ENCODE peak calls at places on chromosomes 5 and 9, in eight cellular contexts. K, W, E, M, O, U, S and Q are unnamed samples.
A peak's percentile ranks its signal among the peaks of the same experiment; 100 is the strongest.

GRCh38 chr9:75138260-75139040 is 50.1 kb downstream of the OSTF1 start:
- DNase-seq in W (no peak), E (no peak), K (no peak), U (no peak), M (no peak), S (no peak), O (no peak), Q (no peak)

GRCh38 chr5:72187388-72188070 is 80.3 kb downstream of the MAP1B start:
- DNase-seq in S (peak; percentile 50), E (no peak), W (no peak), O (no peak), U (no peak), K (no peak), M (no peak), Q (no peak)

GRCh38 chr5:88251048-88251711 is 17.5 kb downstream of the TMEM161B start:
- DNase-seq in S (no peak), W (peak; percentile 12), E (no peak), U (no peak), O (no peak), K (no peak), M (peak; percentile 17), Q (no peak)

GRCh38 chr5:64693636-64694035 is 3.3 kb downstream of the SHISAL2B start:
- DNase-seq in K (no peak), M (no peak), O (no peak), W (no peak), U (no peak), S (no peak), E (no peak), Q (no peak)

GRCh38 chr9:31719262-31719661 is 665.2 kb upstream of the ACO1 start:
- DNase-seq in E (no peak), W (no peak), K (no peak), M (no peak), S (no peak), O (no peak), U (no peak), Q (no peak)

GRCh38 chr9:132531187-132531586 is 51.2 kb upstream of the BARHL1 start:
- DNase-seq in K (no peak), S (no peak), E (no peak), U (no peak), O (peak; percentile 54), M (no peak), W (no peak), Q (no peak)

GRCh38 chr5:59027145-59027907 is 444.5 kb downstream of the RAB3C start:
- DNase-seq in O (no peak), M (no peak), S (no peak), E (no peak), W (peak; percentile 30), U (no peak), K (no peak), Q (no peak)

GRCh38 chr5:98780390-98780789 is 6.9 kb downstream of the RGMB start:
- DNase-seq in W (no peak), M (no peak), U (peak; percentile 13), E (no peak), K (no peak), O (no peak), S (peak; percentile 54), Q (no peak)

GRCh38 chr5:64865662-64866061 is 96.9 kb downstream of the CWC27 start:
- DNase-seq in E (no peak), M (no peak), K (no peak), S (no peak), O (no peak), W (no peak), U (no peak), Q (no peak)

GRCh38 chr9:3018691-3019230 is 174.9 kb upstream of the PUM3 start:
- DNase-seq in E (no peak), W (no peak), K (no peak), M (no peak), U (no peak), S (no peak), O (no peak), Q (no peak)

GRCh38 chr9:111857555-111858211 is 38.9 kb upstream of the UGCG start:
- DNase-seq in W (no peak), S (peak; percentile 23), E (peak; percentile 41), M (no peak), O (no peak), K (no peak), U (peak; percentile 55), Q (no peak)

GRCh38 chr5:10559883-10560282 is 4.0 kb upstream of the ANKRD33B start:
- DNase-seq in W (no peak), S (no peak), U (no peak), K (no peak), M (no peak), O (no peak), E (no peak), Q (no peak)

GRCh38 chr9:112032009-112032408 is 135.4 kb downstream of the UGCG start:
- DNase-seq in E (no peak), U (no peak), O (no peak), W (no peak), S (no peak), K (no peak), M (no peak), Q (no peak)

GRCh38 chr9:126295082-126295477 is 31.5 kb upstream of the MVB12B start:
- DNase-seq in M (no peak), U (no peak), O (no peak), K (no peak), S (no peak), E (no peak), W (no peak), Q (no peak)

GRCh38 chr5:154598021-154598420 is 120.0 kb upstream of the HAND1 start:
- DNase-seq in E (no peak), U (no peak), K (no peak), S (no peak), M (no peak), W (no peak), O (no peak), Q (no peak)

GRCh38 chr9:92846662-92847145 is 31.1 kb downstream of the ZNF484 start:
- DNase-seq in E (no peak), O (no peak), W (peak; percentile 16), K (no peak), S (peak; percentile 1), U (no peak), M (no peak), Q (no peak)
- H3K9me3 ChIP-seq in E (peaks cover 55% of the 10 kb centered on the region), O (peaks cover 33% of the 10 kb centered on the region), W (peaks cover 4% of the 10 kb centered on the region), K (peaks cover 82% of the 10 kb centered on the region), S (peaks cover 20% of the 10 kb centered on the region), U (no peaks in the 10 kb centered on the region), M (peaks cover 41% of the 10 kb centered on the region), Q (peaks cover 33% of the 10 kb centered on the region)

GRCh38 chr5:141366016-141366896 is 2.3 kb downstream of the PCDHGA5 start:
- DNase-seq in W (no peak), E (no peak), O (no peak), K (no peak), U (no peak), M (no peak), S (no peak), Q (no peak)
- H3K9me3 ChIP-seq in W (peaks cover 5% of the 10 kb centered on the region), E (peaks cover 47% of the 10 kb centered on the region), O (peaks cover 31% of the 10 kb centered on the region), K (peaks cover 16% of the 10 kb centered on the region), U (no peaks in the 10 kb centered on the region), M (peaks cover 2% of the 10 kb centered on the region), S (peaks cover 3% of the 10 kb centered on the region), Q (peaks cover 19% of the 10 kb centered on the region)

DNA sequence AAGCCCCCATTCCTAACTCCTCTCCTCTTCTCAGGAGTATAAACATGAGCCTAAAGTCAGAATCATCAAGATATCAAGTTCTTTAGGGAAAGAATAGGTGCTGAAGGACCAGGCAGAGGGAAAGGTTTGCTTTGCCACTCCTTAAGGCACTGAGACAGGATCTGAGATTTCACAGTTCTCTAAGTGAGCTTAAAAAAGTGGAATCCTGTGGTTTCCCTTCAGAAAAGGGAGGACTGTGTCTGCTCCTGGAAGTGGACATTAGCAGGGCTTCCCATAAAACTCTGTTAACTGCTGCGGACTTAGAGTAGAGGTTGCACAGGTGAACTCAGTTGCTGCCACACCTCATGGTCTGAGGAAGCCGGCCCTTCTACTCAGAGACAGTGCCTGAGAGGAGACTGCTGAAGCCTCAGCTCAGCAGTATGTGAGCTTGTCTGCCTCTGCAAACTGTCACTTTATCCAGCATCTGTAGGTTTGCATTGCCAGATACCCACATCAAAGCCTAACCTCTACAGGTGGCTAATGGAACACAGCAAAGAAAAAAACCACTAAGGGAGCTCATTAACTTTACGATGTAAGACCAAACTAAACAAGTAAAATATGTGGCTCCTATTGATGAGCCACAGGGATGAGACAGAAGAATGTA is 42.9 kb downstream of the RIC1 start:
- DNase-seq in U (no peak), O (no peak), M (peak; percentile 71), W (no peak), K (no peak), S (no peak), E (no peak), Q (no peak)
- H3K9me3 ChIP-seq in U (no peaks in the 10 kb centered on the region), O (no peaks in the 10 kb centered on the region), M (no peaks in the 10 kb centered on the region), W (no peaks in the 10 kb centered on the region), K (peaks cover 3% of the 10 kb centered on the region), S (no peaks in the 10 kb centered on the region), E (no peaks in the 10 kb centered on the region), Q (no peaks in the 10 kb centered on the region)

GRCh38 chr9:117180896-117181456 is 233.9 kb downstream of the ASTN2 start:
- DNase-seq in W (no peak), U (no peak), M (no peak), O (no peak), S (no peak), E (peak; percentile 11), K (no peak), Q (no peak)
- H3K9me3 ChIP-seq in W (no peaks in the 10 kb centered on the region), U (no peaks in the 10 kb centered on the region), M (no peaks in the 10 kb centered on the region), O (no peaks in the 10 kb centered on the region), S (no peaks in the 10 kb centered on the region), E (no peaks in the 10 kb centered on the region), K (no peaks in the 10 kb centered on the region), Q (no peaks in the 10 kb centered on the region)

DNA sequence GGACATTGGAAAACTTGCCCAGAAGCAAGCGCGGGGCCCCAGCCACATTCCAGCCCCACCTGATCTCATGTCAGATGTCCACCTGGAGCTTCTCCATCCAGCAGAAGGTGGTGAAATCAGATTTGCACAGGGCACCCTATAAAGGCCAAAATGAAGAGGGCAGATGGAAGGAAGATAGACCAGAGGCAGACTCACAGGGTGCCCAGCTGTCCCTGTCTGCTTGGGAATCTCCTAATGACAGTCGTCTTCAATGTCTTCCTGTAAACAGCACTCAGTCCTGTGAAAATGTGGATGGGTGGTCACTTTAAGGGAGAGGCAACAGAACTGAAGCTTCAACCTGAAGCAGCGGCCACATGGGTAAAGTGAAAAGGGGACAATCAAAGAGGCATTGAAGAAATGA is 607.5 kb downstream of the IRX1 start:
- DNase-seq in S (no peak), O (no peak), M (no peak), K (no peak), W (no peak), E (no peak), U (no peak), Q (no peak)
- H3K9me3 ChIP-seq in S (no peaks in the 10 kb centered on the region), O (no peaks in the 10 kb centered on the region), M (no peaks in the 10 kb centered on the region), K (no peaks in the 10 kb centered on the region), W (no peaks in the 10 kb centered on the region), E (peaks cover 13% of the 10 kb centered on the region), U (no peaks in the 10 kb centered on the region), Q (no peaks in the 10 kb centered on the region)